ENCODE peak calls at places on chromosome 14, in four cellular contexts. Z is CD4-positive, alpha-beta T cell; W is brain microvascular endothelial cell; K is left ventricle myocardium inferior. H is an unnamed sample.

GRCh38 chr14:54564799-54565235 is 2.1 kb upstream of the SAMD4A start:
- DNase-seq in W (peak; percentile 54), Z (no peak), K (no peak), H (no peak)

GRCh38 chr14:93915070-93915705 is 12.0 kb upstream of the FAM181A start:
- DNase-seq in Z (no peak), K (no peak), W (no peak), H (no peak)

GRCh38 chr14:47660158-47660557 is 15.2 kb downstream of the MDGA2 start:
- DNase-seq in K (no peak), Z (no peak), W (no peak), H (no peak)

GRCh38 chr14:32508281-32508680 is 179.2 kb downstream of the AKAP6 start:
- DNase-seq in W (no peak), K (no peak), Z (no peak), H (no peak)

GRCh38 chr14:24952851-24953666 is 96.9 kb downstream of the STXBP6 start:
- DNase-seq in K (no peak), W (no peak), Z (no peak), H (no peak)

GRCh38 chr14:63671987-63672386 is 30.3 kb upstream of the WDR89 start:
- DNase-seq in Z (no peak), K (no peak), W (no peak), H (no peak)

GRCh38 chr14:81301371-81301770 is 80.6 kb upstream of the GTF2A1 start:
- DNase-seq in Z (no peak), W (no peak), K (no peak), H (no peak)

GRCh38 chr14:24430682-24431568 is 1.2 kb downstream of the KHNYN start:
- DNase-seq in K (no peak), W (peak; percentile 29), Z (peak; percentile 50), H (peak; percentile 66)

GRCh38 chr14:48826058-48826457 is 760.1 kb downstream of the RPS29 start:
- DNase-seq in K (no peak), Z (no peak), W (peak; percentile 33), H (no peak)

GRCh38 chr14:51248041-51248987 is 8.3 kb downstream of the TMX1 start:
- DNase-seq in K (no peak), W (no peak), Z (no peak), H (no peak)

GRCh38 chr14:23207146-23207540 is 23.7 kb upstream of the SLC7A8 start:
- DNase-seq in W (no peak), K (no peak), Z (no peak), H (no peak)

GRCh38 chr14:93114713-93115068 is 1.0 kb downstream of the ITPK1 start:
- DNase-seq in Z (no peak), W (no peak), K (peak; percentile 32), H (no peak)

GRCh38 chr14:77158175-77158908 is 16.8 kb upstream of the ZDHHC22 start:
- DNase-seq in K (peak; percentile 36), W (peak; percentile 57), Z (no peak), H (peak; percentile 84)

GRCh38 chr14:24071836-24072420 is 566 bp downstream of the CPNE6 start:
- DNase-seq in W (no peak), K (no peak), Z (no peak), H (no peak)

GRCh38 chr14:87149583-87150354 is 843.2 kb downstream of the GALC start:
- DNase-seq in W (no peak), Z (no peak), K (no peak), H (no peak)

GRCh38 chr14:73829526-73830431 is 21.9 kb upstream of the PTGR2 start:
- DNase-seq in K (no peak), W (peak; percentile 67), Z (no peak), H (no peak)

GRCh38 chr14:77707355-77707723 is 484 bp downstream of the ALKBH1 start:
- DNase-seq in K (no peak), Z (no peak), W (peak; percentile 24), H (no peak)

GRCh38 chr14:37171678-37172023 is 755 bp downstream of the SLC25A21 start:
- DNase-seq in Z (no peak), W (no peak), K (no peak), H (no peak)

GRCh38 chr14:37170237-37170636 is 2.2 kb downstream of the SLC25A21 start:
- DNase-seq in K (no peak), W (no peak), Z (no peak), H (no peak)

GRCh38 chr14:37170993-37171392 is 1.4 kb downstream of the SLC25A21 start:
- DNase-seq in K (no peak), W (no peak), Z (no peak), H (no peak)

GRCh38 chr14:37172024-37172869 is at the start of gene SLC25A21:
- DNase-seq in K (peak; percentile 71), Z (no peak), W (peak; percentile 65), H (peak; percentile 91)

GRCh38 chr14:37172936-37173613 is 669 bp upstream of the SLC25A21 start:
- DNase-seq in K (no peak), Z (no peak), W (no peak), H (no peak)
- H3K27me3 ChIP-seq in K (no peaks in the 10 kb centered on the region), Z (peaks cover 6% of the 10 kb centered on the region), W (no peaks in the 10 kb centered on the region), H (no peaks in the 10 kb centered on the region)

GRCh38 chr14:96039633-96040311 is 610 bp downstream of the C14orf132 start:
- DNase-seq in K (no peak), Z (no peak), W (no peak), H (peak; percentile 75)
- H3K27me3 ChIP-seq in K (peaks cover 68% of the 10 kb centered on the region), Z (peaks cover 29% of the 10 kb centered on the region), W (no peaks in the 10 kb centered on the region), H (no peaks in the 10 kb centered on the region)

DNA sequence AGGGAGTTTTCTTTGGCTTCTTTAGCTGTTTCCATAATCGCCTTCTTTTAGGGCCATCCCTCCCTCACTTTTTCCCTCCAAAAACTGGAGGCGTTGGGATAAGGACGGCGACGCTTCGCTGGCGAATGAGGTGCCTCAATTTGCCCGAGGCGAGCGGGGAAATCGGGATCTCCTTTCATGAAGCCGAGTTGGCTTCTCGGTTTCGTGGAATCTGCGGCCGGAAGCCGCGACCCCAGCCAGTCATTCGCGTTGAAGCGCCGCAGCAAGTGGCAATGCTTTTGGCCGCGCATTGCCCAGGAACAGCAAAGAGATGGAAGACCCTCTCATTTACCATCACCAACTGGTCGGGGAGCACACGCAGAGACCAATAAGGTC is 8.3 kb upstream of the SIX1 start:
- DNase-seq in W (no peak), Z (no peak), K (no peak), H (no peak)
- H3K27me3 ChIP-seq in W (no peaks in the 10 kb centered on the region), Z (peaks cover 81% of the 10 kb centered on the region), K (peaks cover 100% of the 10 kb centered on the region), H (no peaks in the 10 kb centered on the region)

DNA sequence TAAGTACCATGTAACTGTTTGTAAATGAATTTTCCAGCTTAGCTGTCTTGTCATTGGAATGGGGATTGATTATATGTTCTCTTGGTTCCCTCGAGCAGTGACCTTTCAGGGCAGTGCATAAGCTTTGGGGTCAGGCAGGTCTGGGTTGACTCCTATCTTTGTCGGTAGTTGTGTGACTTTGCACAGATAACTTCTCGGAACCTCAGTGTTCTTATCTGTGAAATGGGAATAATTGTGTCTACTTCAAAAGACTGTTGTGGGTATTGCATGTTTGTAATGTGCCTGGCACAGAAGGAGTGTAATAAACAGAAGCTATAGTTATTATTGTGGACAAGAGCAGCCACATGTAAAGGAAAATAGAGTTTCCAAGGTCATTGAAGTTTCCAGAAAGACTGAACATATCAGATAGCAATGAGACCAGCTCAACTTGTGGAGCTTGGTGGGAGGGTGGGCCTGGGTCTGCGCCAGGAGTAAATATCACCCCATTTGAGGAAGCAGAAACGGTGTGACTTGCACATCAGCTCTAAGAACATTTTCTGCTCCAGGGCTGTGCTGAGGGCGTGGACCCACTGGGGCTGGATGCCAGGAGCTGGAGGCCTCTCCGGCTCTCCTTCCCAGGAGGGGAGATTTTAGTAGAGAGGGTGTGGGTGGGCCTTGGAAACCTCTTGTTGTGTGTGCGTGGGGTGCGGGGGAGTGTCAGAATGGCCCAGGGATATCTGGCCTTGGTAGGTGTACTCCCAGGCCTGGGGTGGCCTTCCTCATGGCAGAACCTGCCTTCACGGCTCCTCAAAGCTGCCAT is 19.8 kb downstream of the FOS start:
- DNase-seq in Z (no peak), K (peak; percentile 61), W (no peak), H (peak; percentile 84)
- H3K27me3 ChIP-seq in Z (no peaks in the 10 kb centered on the region), K (no peaks in the 10 kb centered on the region), W (no peaks in the 10 kb centered on the region), H (no peaks in the 10 kb centered on the region)

GRCh38 chr14:99261916-99262787 is 9.8 kb downstream of the BCL11B start:
- DNase-seq in W (no peak), K (no peak), Z (peak; percentile 81), H (no peak)
- H3K27me3 ChIP-seq in W (peaks cover 8% of the 10 kb centered on the region), K (peaks cover 100% of the 10 kb centered on the region), Z (no peaks in the 10 kb centered on the region), H (no peaks in the 10 kb centered on the region)

DNA sequence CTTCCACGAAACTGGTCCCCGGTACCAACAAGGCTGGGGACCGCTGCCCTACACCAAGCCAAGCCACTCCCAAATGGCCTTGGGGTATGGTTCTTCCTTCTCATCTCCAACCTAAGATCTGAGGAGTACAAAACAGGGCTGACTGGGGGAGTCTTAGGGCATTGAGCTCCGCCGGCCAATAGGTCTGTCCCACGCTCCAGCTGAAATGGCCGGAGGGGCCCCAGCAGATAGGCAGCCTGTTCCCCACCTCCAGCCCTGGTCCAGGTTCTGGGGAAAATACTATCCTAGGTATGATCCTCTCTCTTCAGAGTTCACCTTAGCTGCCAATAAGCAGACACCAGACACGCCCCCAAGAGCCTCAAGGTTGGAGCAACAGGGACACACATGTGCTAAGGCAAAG is 90.2 kb downstream of the ACTN1 start:
- DNase-seq in K (no peak), W (no peak), Z (no peak), H (no peak)
- H3K27me3 ChIP-seq in K (no peaks in the 10 kb centered on the region), W (no peaks in the 10 kb centered on the region), Z (no peaks in the 10 kb centered on the region), H (no peaks in the 10 kb centered on the region)

GRCh38 chr14:59358105-59358504 is 107.1 kb downstream of the GPR135 start:
- DNase-seq in W (no peak), Z (no peak), K (peak; percentile 54), H (peak; percentile 81)

GRCh38 chr14:59355101-59355500 is 110.1 kb downstream of the GPR135 start:
- DNase-seq in W (no peak), K (no peak), Z (no peak), H (no peak)

GRCh38 chr14:59356298-59356697 is 108.9 kb downstream of the GPR135 start:
- DNase-seq in W (no peak), Z (no peak), K (no peak), H (no peak)

GRCh38 chr14:59358774-59359173 is 106.4 kb downstream of the GPR135 start:
- DNase-seq in Z (no peak), W (no peak), K (no peak), H (no peak)

GRCh38 chr14:59356783-59357182 is 108.4 kb downstream of the GPR135 start:
- DNase-seq in W (no peak), Z (no peak), K (no peak), H (no peak)
- H3K27me3 ChIP-seq in W (no peaks in the 10 kb centered on the region), Z (no peaks in the 10 kb centered on the region), K (no peaks in the 10 kb centered on the region), H (no peaks in the 10 kb centered on the region)

GRCh38 chr14:20732477-20732876 is 13.2 kb upstream of the EDDM3A start:
- DNase-seq in Z (no peak), K (no peak), W (no peak), H (no peak)
- H3K27me3 ChIP-seq in Z (no peaks in the 10 kb centered on the region), K (peaks cover 5% of the 10 kb centered on the region), W (no peaks in the 10 kb centered on the region), H (no peaks in the 10 kb centered on the region)

GRCh38 chr14:103103461-103104388 is 9.2 kb downstream of the EXOC3L4 start:
- DNase-seq in K (peak; percentile 64), W (no peak), Z (no peak), H (peak; percentile 71)

GRCh38 chr14:103104654-103105511 is 10.4 kb downstream of the EXOC3L4 start:
- DNase-seq in K (peak; percentile 73), W (no peak), Z (peak; percentile 68), H (peak; percentile 88)

GRCh38 chr14:103102689-103103260 is 8.2 kb downstream of the EXOC3L4 start:
- DNase-seq in W (no peak), Z (no peak), K (no peak), H (peak; percentile 64)

GRCh38 chr14:103105580-103106168 is 11.1 kb downstream of the EXOC3L4 start:
- DNase-seq in W (no peak), K (no peak), Z (no peak), H (peak; percentile 46)

GRCh38 chr14:103104389-103104653 is 9.8 kb downstream of the EXOC3L4 start:
- DNase-seq in K (no peak), W (no peak), Z (no peak), H (no peak)
- H3K27me3 ChIP-seq in K (peaks cover 62% of the 10 kb centered on the region), W (peaks cover 39% of the 10 kb centered on the region), Z (peaks cover 33% of the 10 kb centered on the region), H (no peaks in the 10 kb centered on the region)

H was measured in right cardiac atrium.